ENCODE peak calls at places on chromosomes 2 and 18, in seven cellular contexts. A is endodermal cell, B is activated T-cell treated with anti-CD3 and anti-CD28 coated beads for 24 hours, V is hepatocyte, G is foreskin melanocyte, Y is neural crest cell, U is RKO. O is an unnamed sample.

GRCh38 chr2:27713201-27713600 is 49.5 kb downstream of the SLC4A1AP start:
- DNase-seq in A (no peak), B (no peak), V (no peak), G (no peak), Y (no peak), U (no peak), O (no peak)

GRCh38 chr2:85188852-85189251 is 55.7 kb downstream of the TCF7L1 start:
- DNase-seq in A (no peak), B (no peak), V (peak), G (no peak), Y (no peak), U (no peak), O (no peak)

GRCh38 chr2:223669453-223670225 is 67.5 kb upstream of the SCG2 start:
- DNase-seq in A (no peak), B (no peak), V (no peak), G (no peak), Y (no peak), U (no peak), O (no peak)

GRCh38 chr2:156464106-156464505 is 27.9 kb downstream of the GPD2 start:
- DNase-seq in A (no peak), B (no peak), V (no peak), G (no peak), Y (no peak), U (no peak), O (no peak)

GRCh38 chr18:60499675-60500074 is 127.1 kb upstream of the MC4R start:
- DNase-seq in A (no peak), B (no peak), V (no peak), G (no peak), Y (no peak), U (no peak), O (no peak)

GRCh38 chr2:227921648-227922047 is 50.2 kb downstream of the DAW1 start:
- DNase-seq in A (no peak), B (no peak), V (no peak), G (no peak), Y (no peak), U (no peak), O (no peak)

GRCh38 chr2:104286806-104287205 is 567.1 kb upstream of the POU3F3 start:
- DNase-seq in A (peak), B (no peak), V (peak), G (no peak), Y (no peak), U (no peak), O (no peak)

GRCh38 chr2:44902767-44903166 is 38.7 kb upstream of the SIX3 start:
- DNase-seq in A (no peak), B (no peak), V (no peak), G (no peak), Y (no peak), U (no peak), O (no peak)

GRCh38 chr2:224242543-224242942 is 159.4 kb downstream of the FAM124B start:
- DNase-seq in A (no peak), B (no peak), V (peak), G (no peak), Y (no peak), U (no peak), O (no peak)

GRCh38 chr2:72572501-72572900 is 253.3 kb downstream of the EXOC6B start:
- DNase-seq in A (no peak), B (no peak), V (no peak), G (no peak), Y (no peak), U (no peak), O (no peak)

GRCh38 chr2:232908695-232909094 is 38.6 kb downstream of the SNORC start:
- DNase-seq in A (no peak), B (no peak), V (no peak), G (no peak), Y (no peak), U (no peak), O (no peak)

GRCh38 chr2:60271718-60272117 is 281.7 kb downstream of the BCL11A start:
- DNase-seq in A (no peak), B (no peak), V (no peak), G (no peak), Y (no peak), U (no peak), O (no peak)

GRCh38 chr2:123303735-123304134 is 721.4 kb upstream of the CNTNAP5 start:
- DNase-seq in A (no peak), B (no peak), V (no peak), G (no peak), Y (no peak), U (no peak), O (no peak)

GRCh38 chr2:163565192-163565591 is 170.6 kb downstream of the FIGN start:
- DNase-seq in A (no peak), B (no peak), V (no peak), G (no peak), Y (no peak), U (peak), O (no peak)